ENCODE peak calls at places on chromosomes 5 and 9, in four cellular contexts. U, O, C and I are unnamed samples.

GRCh38 chr9:128107971-128108783 is 19.4 kb downstream of the PTGES2 start:
- DNase-seq in U (no peak), O (no peak), C (no peak), I (no peak)

GRCh38 chr5:66197764-66198405 is 53.8 kb downstream of the SREK1 start:
- DNase-seq in U (no peak), O (peak), C (no peak), I (no peak)

GRCh38 chr5:130155395-130155794 is 251.1 kb downstream of the CHSY3 start:
- DNase-seq in U (no peak), O (no peak), C (no peak), I (no peak)

GRCh38 chr5:4640793-4641192 is 499.3 kb upstream of the ADAMTS16 start:
- DNase-seq in U (no peak), O (peak), C (no peak), I (no peak)

GRCh38 chr5:6545770-6546690 is 86.8 kb downstream of the NSUN2 start:
- DNase-seq in U (no peak), O (no peak), C (no peak), I (no peak)

GRCh38 chr9:128159073-128159783 is 837 bp upstream of the BBLN start:
- DNase-seq in U (no peak), O (peak), C (peak), I (no peak)

GRCh38 chr9:104856413-104856941 is 71.5 kb downstream of the ABCA1 start:
- DNase-seq in U (no peak), O (no peak), C (no peak), I (peak)

GRCh38 chr9:100066539-100066938 is 32.3 kb downstream of the ERP44 start:
- DNase-seq in U (no peak), O (peak), C (peak), I (peak)

GRCh38 chr9:105969672-105970071 is 275.3 kb downstream of the TMEM38B start:
- DNase-seq in U (no peak), O (no peak), C (no peak), I (no peak)

GRCh38 chr9:31347082-31347617 is 1037.3 kb upstream of the ACO1 start:
- DNase-seq in U (peak), O (no peak), C (peak), I (no peak)

GRCh38 chr9:128066713-128067621 is at the start of gene NAIF1:
- DNase-seq in U (peak), O (peak), C (peak), I (peak)

GRCh38 chr9:130343445-130343918 is 77.9 kb downstream of the HMCN2 start:
- DNase-seq in U (no peak), O (peak), C (no peak), I (no peak)

GRCh38 chr5:57824047-57824446 is 341.4 kb upstream of the ACTBL2 start:
- DNase-seq in U (no peak), O (no peak), C (no peak), I (peak)

GRCh38 chr5:180116441-180117377 is 45.1 kb upstream of the RNF130 start:
- DNase-seq in U (no peak), O (peak), C (no peak), I (no peak)

GRCh38 chr5:13115476-13115875 is 829.0 kb downstream of the DNAH5 start:
- DNase-seq in U (no peak), O (no peak), C (no peak), I (no peak)

GRCh38 chr5:117623042-117623815 is 1048.6 kb upstream of the SEMA6A start:
- DNase-seq in U (no peak), O (no peak), C (no peak), I (peak)

GRCh38 chr9:137030528-137030927 is 1.4 kb downstream of the FUT7 start:
- DNase-seq in U (no peak), O (no peak), C (peak), I (no peak)

GRCh38 chr5:5494489-5495402 is 72.3 kb downstream of the ICE1 start:
- DNase-seq in U (peak), O (peak), C (peak), I (peak)

GRCh38 chr5:174317261-174317894 is 271.9 kb downstream of the NSG2 start:
- DNase-seq in U (no peak), O (peak), C (no peak), I (peak)

GRCh38 chr5:160506006-160507004 is 84.7 kb downstream of the PTTG1 start:
- DNase-seq in U (no peak), O (no peak), C (no peak), I (peak)

GRCh38 chr5:137414112-137414511 is 85.0 kb downstream of the SPOCK1 start:
- DNase-seq in U (no peak), O (no peak), C (no peak), I (no peak)

GRCh38 chr5:128228506-128228905 is 144.9 kb downstream of the SLC12A2 start:
- DNase-seq in U (no peak), O (no peak), C (no peak), I (peak)

GRCh38 chr9:121281614-121282291 is 13.8 kb downstream of the GSN start:
- DNase-seq in U (peak), O (peak), C (no peak), I (peak)

GRCh38 chr9:126788631-126789349 is 16.1 kb upstream of the ZBTB43 start:
- DNase-seq in U (no peak), O (no peak), C (no peak), I (peak)

GRCh38 chr9:91060520-91061343 is 259.1 kb downstream of the SYK start:
- DNase-seq in U (peak), O (no peak), C (no peak), I (peak)

DNA sequence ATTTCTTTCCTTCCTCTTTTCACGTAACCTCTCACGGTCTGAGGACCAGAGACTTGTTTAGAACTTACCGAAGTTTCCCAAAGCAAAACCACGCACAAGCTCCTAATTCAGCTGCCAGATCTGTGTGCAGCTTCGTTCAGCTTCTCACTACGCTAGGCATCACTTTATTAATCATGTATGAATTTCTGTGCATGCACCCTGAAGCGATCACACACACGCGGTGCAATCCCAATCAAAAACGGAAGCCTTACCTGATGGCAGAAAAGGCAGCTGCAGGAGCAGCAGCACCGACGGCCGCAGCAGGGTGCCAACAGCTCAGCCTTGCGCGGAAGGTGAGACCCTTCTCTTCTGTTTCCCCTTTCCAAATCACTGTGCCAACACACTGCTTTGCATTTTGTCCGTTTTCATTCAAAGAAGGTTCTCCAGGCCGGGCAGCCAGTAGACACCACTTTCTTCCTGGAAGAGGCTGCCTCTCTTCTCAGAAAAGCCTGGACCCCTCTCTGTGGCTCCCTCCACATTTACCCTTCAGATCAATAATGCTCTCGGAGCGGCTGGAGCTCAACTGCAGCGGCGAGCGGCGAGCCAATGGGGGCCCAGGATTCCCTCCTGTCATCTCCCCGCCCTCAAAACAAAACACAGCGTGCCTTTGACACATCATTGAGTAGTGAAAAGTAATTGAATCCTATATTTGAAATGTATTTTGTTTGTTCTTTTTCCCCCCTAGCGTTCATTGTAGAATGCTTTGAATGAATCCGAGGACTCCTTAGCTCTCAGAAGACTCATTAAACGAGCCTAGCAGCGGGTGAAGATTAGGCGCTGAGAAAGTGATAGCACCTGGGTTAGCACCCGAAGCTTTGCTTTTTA is at the start of gene CDH12:
- DNase-seq in U (no peak), O (no peak), C (no peak), I (no peak)
- TF ChIP-seq FOS in U (no peak), O (no peak), C (no peak), I (no peak)

GRCh38 chr5:9512452-9512851 is 33.4 kb downstream of the SEMA5A start:
- DNase-seq in U (no peak), O (no peak), C (no peak), I (peak)
- TF ChIP-seq FOS in U (no peak), O (no peak), C (no peak), I (no peak)

GRCh38 chr5:50684721-50685120 is 18.3 kb downstream of the PARP8 start:
- DNase-seq in U (no peak), O (no peak), C (no peak), I (no peak)

GRCh38 chr5:50691399-50692016 is 25.1 kb downstream of the PARP8 start:
- DNase-seq in U (no peak), O (no peak), C (no peak), I (no peak)

GRCh38 chr5:50687548-50687947 is 21.1 kb downstream of the PARP8 start:
- DNase-seq in U (no peak), O (no peak), C (no peak), I (no peak)
- TF ChIP-seq FOS in U (no peak), O (no peak), C (no peak), I (no peak)

DNA sequence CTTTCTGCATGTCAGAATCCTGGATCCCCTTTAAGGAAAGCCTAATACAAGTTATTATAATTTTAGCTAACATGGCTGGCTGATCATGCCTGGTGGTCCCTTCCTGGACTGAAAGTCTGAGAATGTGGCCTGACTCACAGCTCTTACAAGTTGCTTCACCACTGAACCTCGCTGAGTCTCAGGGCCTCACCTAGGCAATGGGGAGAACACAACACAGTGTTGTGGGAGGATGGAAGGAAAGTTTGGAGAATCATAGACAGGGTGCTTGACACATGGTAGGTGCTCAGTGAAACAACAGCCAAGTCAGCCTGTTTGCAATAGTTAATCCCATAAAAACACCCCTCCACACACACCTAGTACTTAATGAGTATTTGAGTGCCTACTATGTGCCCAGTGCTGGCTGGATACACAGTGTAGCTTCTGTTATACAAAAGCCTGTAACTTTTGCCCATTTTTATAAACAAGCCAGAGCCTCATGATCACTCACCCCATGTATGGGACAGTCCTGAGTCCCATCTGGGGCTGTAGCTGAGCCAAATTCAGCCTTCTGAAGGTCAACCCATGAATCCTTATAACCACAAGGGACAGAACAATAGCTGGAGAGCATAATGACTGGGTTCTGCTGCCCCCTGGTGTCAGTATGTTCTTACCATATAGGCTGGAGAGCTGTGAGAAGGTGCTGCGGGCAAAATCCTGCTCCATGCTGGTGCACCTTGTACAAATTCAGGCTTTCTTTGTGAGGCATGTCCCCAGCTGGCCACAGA is 3.9 kb downstream of the ACSL6 start:
- DNase-seq in U (peak), O (peak), C (peak), I (peak)
- TF ChIP-seq FOS in U (no peak), O (no peak), C (no peak), I (no peak)

GRCh38 chr5:58969795-58970194 is 386.9 kb downstream of the RAB3C start:
- DNase-seq in U (no peak), O (no peak), C (no peak), I (no peak)

GRCh38 chr5:58974083-58974482 is 391.2 kb downstream of the RAB3C start:
- DNase-seq in U (no peak), O (no peak), C (no peak), I (no peak)

GRCh38 chr5:58979090-58979489 is 396.2 kb downstream of the RAB3C start:
- DNase-seq in U (no peak), O (no peak), C (no peak), I (no peak)

GRCh38 chr5:58972301-58972700 is 389.4 kb downstream of the RAB3C start:
- DNase-seq in U (no peak), O (no peak), C (no peak), I (peak)

GRCh38 chr5:58974601-58975000 is 391.7 kb downstream of the RAB3C start:
- DNase-seq in U (no peak), O (no peak), C (no peak), I (no peak)
- TF ChIP-seq FOS in U (no peak), O (no peak), C (no peak), I (no peak)

GRCh38 chr5:169161022-169161680 is 139.8 kb downstream of the SLIT3 start:
- DNase-seq in U (peak), O (no peak), C (no peak), I (peak)

GRCh38 chr5:169162407-169162806 is 138.5 kb downstream of the SLIT3 start:
- DNase-seq in U (peak), O (no peak), C (no peak), I (no peak)

GRCh38 chr5:169157064-169157463 is 143.9 kb downstream of the SLIT3 start:
- DNase-seq in U (no peak), O (no peak), C (no peak), I (no peak)

GRCh38 chr5:169160405-169160901 is 140.5 kb downstream of the SLIT3 start:
- DNase-seq in U (peak), O (no peak), C (no peak), I (no peak)

DNA sequence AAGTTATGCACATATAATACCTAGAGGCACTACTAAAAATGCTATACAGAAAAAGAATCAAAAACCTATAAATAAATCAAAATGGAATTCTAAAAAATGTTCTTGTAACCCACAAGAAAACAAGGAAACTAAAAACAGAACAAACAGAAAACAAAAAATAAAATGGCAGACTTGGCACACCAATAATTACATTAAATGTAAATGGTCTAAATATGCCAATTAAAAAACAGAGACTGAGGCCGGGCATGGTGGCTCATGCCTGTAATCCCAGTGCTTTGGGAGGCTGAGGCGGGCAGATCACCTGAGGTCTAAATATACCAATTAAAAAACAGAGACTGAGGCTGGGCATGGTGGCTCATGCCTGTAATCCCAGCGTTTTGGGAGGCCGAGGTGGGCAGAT is 142.2 kb downstream of the SLIT3 start:
- DNase-seq in U (no peak), O (no peak), C (no peak), I (no peak)
- TF ChIP-seq FOS in U (no peak), O (no peak), C (no peak), I (no peak)

GRCh38 chr5:68033029-68033428 is 182.5 kb upstream of the PIK3R1 start:
- DNase-seq in U (no peak), O (no peak), C (no peak), I (no peak)

GRCh38 chr5:68037541-68037940 is 178.0 kb upstream of the PIK3R1 start:
- DNase-seq in U (no peak), O (no peak), C (no peak), I (peak)

GRCh38 chr5:68032240-68032762 is 183.3 kb upstream of the PIK3R1 start:
- DNase-seq in U (no peak), O (no peak), C (no peak), I (no peak)

GRCh38 chr5:68028131-68028727 is 187.3 kb upstream of the PIK3R1 start:
- DNase-seq in U (peak), O (no peak), C (no peak), I (no peak)

GRCh38 chr5:68033961-68034581 is 181.5 kb upstream of the PIK3R1 start:
- DNase-seq in U (peak), O (no peak), C (no peak), I (peak)
- TF ChIP-seq FOS in U (no peak), O (no peak), C (no peak), I (no peak)

GRCh38 chr5:173018352-173018751 is 34.8 kb downstream of the ATP6V0E1 start:
- DNase-seq in U (no peak), O (no peak), C (no peak), I (no peak)

GRCh38 chr5:173016621-173017046 is 33.1 kb downstream of the ATP6V0E1 start:
- DNase-seq in U (peak), O (no peak), C (no peak), I (peak)

GRCh38 chr5:173016069-173016455 is 32.5 kb downstream of the ATP6V0E1 start:
- DNase-seq in U (no peak), O (no peak), C (no peak), I (no peak)

GRCh38 chr5:173020154-173020581 is 36.0 kb upstream of the CREBRF start:
- DNase-seq in U (no peak), O (peak), C (no peak), I (no peak)

GRCh38 chr5:173020643-173021042 is 35.5 kb upstream of the CREBRF start:
- DNase-seq in U (no peak), O (no peak), C (no peak), I (no peak)
- TF ChIP-seq FOS in U (no peak), O (no peak), C (no peak), I (no peak)

DNA sequence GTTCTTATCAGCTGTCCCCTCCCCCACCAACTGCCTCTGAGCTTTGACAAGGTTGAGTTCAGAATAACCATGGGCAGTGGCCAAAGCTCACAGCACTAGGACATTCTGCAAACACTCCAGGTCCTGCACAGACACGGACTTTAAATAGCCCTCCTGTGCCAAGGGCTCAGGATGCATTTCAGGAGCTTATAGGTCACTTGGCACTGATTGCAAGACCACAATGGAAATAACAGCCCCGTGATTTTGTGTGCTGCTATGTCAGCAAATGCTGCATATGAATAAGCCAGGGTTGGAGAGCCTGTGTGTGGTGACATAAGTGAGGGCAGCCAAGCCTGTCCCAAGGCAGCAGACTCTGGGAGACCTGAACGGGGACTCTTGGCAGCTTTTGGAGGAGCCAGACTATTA is 150.7 kb downstream of the DMRT2 start:
- DNase-seq in U (no peak), O (no peak), C (no peak), I (no peak)
- TF ChIP-seq FOS in U (no peak), O (no peak), C (no peak), I (no peak)

DNA sequence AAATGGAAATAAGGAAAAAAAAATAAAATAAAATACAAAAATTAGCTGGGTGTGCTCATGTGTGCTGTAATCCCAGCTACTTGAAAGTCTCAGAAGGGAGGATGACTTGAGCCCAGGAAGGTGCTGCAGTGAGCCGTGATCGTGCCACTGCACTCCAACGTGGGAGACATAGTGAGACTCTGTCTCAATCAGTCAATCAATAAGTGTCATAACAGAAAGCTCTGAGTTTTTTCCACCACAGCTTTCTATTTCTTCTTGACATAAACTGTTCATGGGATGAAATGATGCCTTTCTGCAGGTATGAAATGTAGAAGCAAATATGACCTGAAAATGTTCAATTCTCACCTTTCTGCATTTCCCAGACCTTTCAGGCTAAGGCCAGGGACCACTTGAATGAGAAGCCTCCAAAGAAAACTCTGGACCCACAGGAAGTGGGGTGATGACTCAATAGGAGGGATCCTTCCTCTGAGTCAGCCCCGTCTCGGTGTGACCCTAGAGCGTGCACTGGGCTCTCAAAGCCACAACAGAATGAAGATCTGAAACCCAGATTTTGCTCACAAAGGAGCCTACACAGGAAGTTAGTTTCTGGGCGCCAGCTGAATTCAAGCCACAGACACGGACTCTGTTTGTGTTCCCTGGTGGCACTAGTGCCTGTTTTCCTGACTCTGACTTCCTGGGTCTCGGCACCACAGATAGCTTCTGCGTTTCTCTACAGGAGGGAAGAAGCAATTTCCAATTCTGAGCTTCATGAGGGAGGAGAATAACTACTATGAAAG is 62.0 kb downstream of the ANKH start:
- DNase-seq in U (peak), O (peak), C (peak), I (peak)
- TF ChIP-seq FOS in U (peak), O (no peak), C (no peak), I (peak)